ENCODE peak calls at places on chromosome 21, in seven cellular contexts. W is IMR-90, V is ovary, K is hepatocyte, L is neural crest cell, A is lower lobe of right lung, O is brain microvascular endothelial cell. P is an unnamed sample.

GRCh38 chr21:34092241-34092921 is 19.0 kb downstream of the MRPS6 start:
- DNase-seq in W (no peak), V (no peak), K (no peak), L (no peak), A (no peak), O (no peak), P (no peak)

GRCh38 chr21:18164933-18165332 is 79.7 kb upstream of the CHODL start:
- DNase-seq in W (no peak), V (no peak), K (no peak), L (no peak), A (no peak), O (no peak), P (no peak)

GRCh38 chr21:28333455-28334108 is 659.1 kb downstream of the LTN1 start:
- DNase-seq in W (peak), V (no peak), K (no peak), L (no peak), A (no peak), O (no peak), P (no peak)

GRCh38 chr21:33324311-33325221 is at the start of gene IFNAR1:
- DNase-seq in W (peak), V (peak), K (peak), L (peak), A (peak), O (peak), P (peak)

GRCh38 chr21:34707876-34708325 is 39.1 kb downstream of the CLIC6 start:
- DNase-seq in W (no peak), V (no peak), K (no peak), L (no peak), A (no peak), O (no peak), P (no peak)

GRCh38 chr21:14850394-14850793 is 214.4 kb downstream of the NRIP1 start:
- DNase-seq in W (peak), V (no peak), K (no peak), L (no peak), A (no peak), O (no peak), P (no peak)

GRCh38 chr21:34791776-34792503 is 123.1 kb downstream of the CLIC6 start:
- DNase-seq in W (no peak), V (no peak), K (no peak), L (no peak), A (no peak), O (no peak), P (no peak)

GRCh38 chr21:15826908-15827601 is 97.3 kb downstream of the USP25 start:
- DNase-seq in W (no peak), V (no peak), K (no peak), L (no peak), A (no peak), O (no peak), P (no peak)

GRCh38 chr21:35212393-35213127 is 163.5 kb upstream of the RUNX1 start:
- DNase-seq in W (peak), V (no peak), K (no peak), L (no peak), A (no peak), O (no peak), P (no peak)

GRCh38 chr21:46435786-46436227 is 22.9 kb upstream of the DIP2A start:
- DNase-seq in W (no peak), V (no peak), K (no peak), L (no peak), A (peak), O (no peak), P (no peak)

GRCh38 chr21:27024316-27024715 is 57.4 kb upstream of the ADAMTS5 start:
- DNase-seq in W (peak), V (no peak), K (no peak), L (no peak), A (no peak), O (peak), P (no peak)

GRCh38 chr21:18178509-18178908 is 66.1 kb upstream of the CHODL start:
- DNase-seq in W (no peak), V (no peak), K (no peak), L (no peak), A (no peak), O (no peak), P (no peak)

GRCh38 chr21:38303300-38303699 is 46.5 kb downstream of the KCNJ15 start:
- DNase-seq in W (peak), V (no peak), K (peak), L (no peak), A (no peak), O (peak), P (no peak)

GRCh38 chr21:37561941-37562919 is 195.7 kb downstream of the DYRK1A start:
- DNase-seq in W (no peak), V (no peak), K (no peak), L (no peak), A (no peak), O (no peak), P (no peak)

GRCh38 chr21:26448751-26449150 is 124.3 kb downstream of the CYYR1 start:
- DNase-seq in W (no peak), V (no peak), K (no peak), L (no peak), A (no peak), O (peak), P (no peak)

GRCh38 chr21:26528882-26529281 is 44.2 kb downstream of the CYYR1 start:
- DNase-seq in W (no peak), V (no peak), K (no peak), L (no peak), A (no peak), O (no peak), P (no peak)

GRCh38 chr21:43782741-43783700 is 6.4 kb upstream of the RRP1 start:
- DNase-seq in W (no peak), V (no peak), K (no peak), L (no peak), A (no peak), O (no peak), P (no peak)

GRCh38 chr21:45998276-45998701 is 16.7 kb downstream of the COL6A1 start:
- DNase-seq in W (no peak), V (peak), K (no peak), L (no peak), A (no peak), O (no peak), P (peak)

GRCh38 chr21:14260459-14260764 is 44.5 kb downstream of the RBM11 start:
- DNase-seq in W (no peak), V (no peak), K (no peak), L (no peak), A (no peak), O (no peak), P (no peak)

GRCh38 chr21:19246018-19246417 is 842.4 kb upstream of the TMPRSS15 start:
- DNase-seq in W (no peak), V (no peak), K (no peak), L (no peak), A (no peak), O (no peak), P (no peak)

GRCh38 chr21:33893917-33894316 is 21.7 kb downstream of the ATP5PO start:
- DNase-seq in W (no peak), V (no peak), K (no peak), L (no peak), A (no peak), O (no peak), P (no peak)

GRCh38 chr21:36065497-36066036 is 4.3 kb upstream of the CBR1 start:
- DNase-seq in W (peak), V (no peak), K (peak), L (no peak), A (no peak), O (peak), P (no peak)

GRCh38 chr21:29261555-29262540 is 36.9 kb upstream of the BACH1 start:
- DNase-seq in W (no peak), V (no peak), K (no peak), L (no peak), A (no peak), O (no peak), P (no peak)

GRCh38 chr21:17050156-17050555 is 462.7 kb upstream of the CXADR start:
- DNase-seq in W (peak), V (no peak), K (no peak), L (no peak), A (no peak), O (no peak), P (no peak)

GRCh38 chr21:17048974-17049373 is 463.9 kb upstream of the CXADR start:
- DNase-seq in W (no peak), V (no peak), K (no peak), L (no peak), A (no peak), O (no peak), P (no peak)

GRCh38 chr21:17044696-17045095 is 468.1 kb upstream of the CXADR start:
- DNase-seq in W (no peak), V (no peak), K (no peak), L (no peak), A (no peak), O (no peak), P (no peak)

GRCh38 chr21:17050646-17051045 is 462.2 kb upstream of the CXADR start:
- DNase-seq in W (no peak), V (no peak), K (no peak), L (no peak), A (no peak), O (no peak), P (no peak)

DNA sequence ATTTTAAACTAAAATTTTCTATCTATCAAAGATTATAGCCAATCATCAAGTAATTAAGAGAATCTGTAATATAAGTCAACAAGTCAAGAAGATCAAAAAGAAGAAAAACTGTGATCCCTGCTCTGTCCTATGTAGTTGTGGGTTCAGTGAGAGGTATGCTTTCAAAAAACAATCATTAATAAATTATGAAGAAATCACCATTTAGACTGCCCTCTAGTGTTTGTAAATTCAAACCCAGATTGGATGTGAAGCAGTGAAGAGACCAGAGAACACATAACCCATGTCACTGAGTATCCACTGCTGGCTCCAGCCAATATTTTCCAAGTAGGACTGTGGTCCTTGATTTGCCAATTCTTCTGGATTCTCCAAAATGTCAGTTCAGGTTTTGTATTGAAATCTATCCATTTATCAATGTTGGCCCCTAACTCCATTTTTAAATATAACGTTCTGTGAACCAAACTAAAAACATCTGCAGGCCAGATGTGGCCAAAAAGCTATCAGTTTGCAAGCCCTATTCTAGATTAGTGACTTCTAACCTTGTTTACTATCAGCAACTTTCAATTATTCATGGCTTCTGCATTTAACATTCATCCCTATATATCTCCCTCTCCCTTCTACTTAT is 467.5 kb upstream of the CXADR start:
- DNase-seq in W (peak), V (no peak), K (peak), L (no peak), A (no peak), O (peak), P (no peak)
- TF ChIP-seq CTCF in W (peak), V (peak), K (peak), L (peak), A (peak), O (peak), P (no peak)

GRCh38 chr21:21003701-21004100 is 5.5 kb downstream of the NCAM2 start:
- DNase-seq in W (peak), V (no peak), K (peak), L (no peak), A (no peak), O (peak), P (no peak)
- TF ChIP-seq CTCF in W (peak), V (no peak), K (peak), L (peak), A (peak), O (peak), P (peak)

GRCh38 chr21:42469272-42469671 is 26.8 kb downstream of the RSPH1 start:
- DNase-seq in W (no peak), V (no peak), K (peak), L (no peak), A (no peak), O (no peak), P (no peak)

GRCh38 chr21:42467613-42467983 is 28.4 kb downstream of the RSPH1 start:
- DNase-seq in W (no peak), V (no peak), K (no peak), L (no peak), A (no peak), O (no peak), P (no peak)

GRCh38 chr21:42468511-42469131 is 27.4 kb downstream of the RSPH1 start:
- DNase-seq in W (no peak), V (no peak), K (no peak), L (no peak), A (no peak), O (no peak), P (no peak)

GRCh38 chr21:42465008-42465878 is 30.8 kb downstream of the RSPH1 start:
- DNase-seq in W (no peak), V (no peak), K (peak), L (no peak), A (no peak), O (peak), P (no peak)

GRCh38 chr21:42466700-42467612 is 29.1 kb downstream of the RSPH1 start:
- DNase-seq in W (peak), V (no peak), K (peak), L (no peak), A (no peak), O (peak), P (no peak)
- TF ChIP-seq CTCF in W (no peak), V (no peak), K (peak), L (no peak), A (peak), O (peak), P (peak)

GRCh38 chr21:44845418-44846200 is 27.7 kb upstream of the SUMO3 start:
- DNase-seq in W (peak), V (peak), K (peak), L (peak), A (peak), O (no peak), P (peak)
- TF ChIP-seq CTCF in W (peak), V (no peak), K (peak), L (peak), A (peak), O (peak), P (peak)

DNA sequence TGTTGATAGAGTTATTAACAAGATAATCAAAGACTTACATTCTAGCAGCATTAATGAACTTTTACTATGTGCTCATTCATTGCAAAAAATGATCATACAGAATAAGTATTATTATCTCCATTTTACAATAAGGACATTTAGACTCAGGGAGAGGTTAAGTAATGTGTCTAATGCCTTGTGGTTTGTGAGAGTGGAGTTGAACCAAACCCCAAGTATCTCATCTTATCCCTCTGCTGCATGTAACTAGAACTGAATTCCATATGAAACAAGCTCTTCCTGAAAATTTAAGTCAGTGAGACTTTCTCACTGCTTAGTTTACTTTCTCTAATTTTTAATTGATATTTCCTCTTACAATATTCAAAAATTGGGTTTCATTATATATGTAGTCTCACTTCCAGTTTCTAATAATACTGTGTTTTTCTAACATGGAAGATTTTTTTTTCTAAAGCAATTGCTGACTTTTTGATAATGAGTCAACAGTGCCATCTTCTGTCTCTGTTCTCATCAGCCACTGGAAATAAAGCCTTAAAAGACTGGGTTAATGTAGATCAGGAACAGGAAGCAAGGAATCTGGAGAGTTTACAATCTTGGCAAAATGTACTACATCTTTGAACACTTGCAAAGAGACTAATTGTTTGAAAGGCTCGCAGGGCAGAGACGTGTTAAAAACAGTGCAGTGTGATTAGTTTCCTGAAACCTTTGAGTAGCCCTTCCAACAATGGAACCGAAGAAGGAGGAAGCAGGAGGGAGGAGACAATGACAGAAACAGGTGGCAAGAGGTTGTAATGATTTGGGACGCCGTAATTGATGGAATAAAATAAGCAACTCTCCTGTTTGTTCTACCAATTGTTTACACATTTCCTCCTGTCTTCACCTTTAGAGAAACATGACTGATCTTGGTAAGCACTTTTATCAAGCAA is 567.6 kb downstream of the MRPL39 start:
- DNase-seq in W (peak), V (no peak), K (no peak), L (no peak), A (no peak), O (no peak), P (no peak)
- TF ChIP-seq CTCF in W (peak), V (peak), K (peak), L (peak), A (no peak), O (peak), P (no peak)

DNA sequence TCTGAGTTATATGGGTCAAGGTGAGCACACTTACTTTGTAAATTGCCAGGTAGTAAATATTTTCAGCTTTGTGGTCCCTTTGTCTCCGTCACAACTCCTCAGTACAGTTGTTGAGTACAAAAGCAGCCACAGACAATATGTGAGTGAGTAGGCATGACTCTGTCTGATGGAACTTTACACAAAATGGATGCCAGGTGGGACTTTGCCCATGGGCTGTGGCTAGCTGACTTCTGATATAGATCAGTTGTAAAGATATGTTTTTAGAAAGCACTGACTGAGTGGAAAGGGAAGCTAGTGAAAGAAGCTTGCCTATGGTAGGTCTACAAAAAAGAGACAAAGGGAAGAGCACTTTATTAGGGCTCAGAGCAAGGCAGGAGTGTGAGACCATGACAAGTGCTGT is 23.1 kb upstream of the IGSF5 start:
- DNase-seq in W (no peak), V (no peak), K (peak), L (no peak), A (no peak), O (no peak), P (no peak)
- TF ChIP-seq CTCF in W (no peak), V (no peak), K (no peak), L (no peak), A (no peak), O (no peak), P (no peak)